ENCODE peak calls at places on chromosomes 3 and 15, in four cellular contexts. U is astrocyte of the spinal cord, B is BJ, Y is AG09309. I is an unnamed sample.

GRCh38 chr3:54188176-54188791 is 65.9 kb downstream of the CACNA2D3 start:
- DNase-seq in U (peak; percentile 34), B (no peak), Y (no peak), I (peak; percentile 34)

GRCh38 chr3:124607163-124607562 is 123.1 kb upstream of the UMPS start:
- DNase-seq in U (peak; percentile 86), B (no peak), Y (no peak), I (no peak)

GRCh38 chr15:92306662-92307061 is 87.0 kb upstream of the ST8SIA2 start:
- DNase-seq in Y (no peak), U (no peak), B (no peak), I (no peak)

GRCh38 chr3:123755085-123755484 is 129.0 kb downstream of the MYLK start:
- DNase-seq in B (no peak), Y (no peak), U (no peak), I (peak; percentile 90)

GRCh38 chr15:74010929-74011540 is 16.5 kb downstream of the PML start:
- DNase-seq in Y (no peak), B (no peak), U (no peak), I (no peak)

GRCh38 chr3:174102274-174102673 is 704.7 kb downstream of the NLGN1 start:
- DNase-seq in U (no peak), Y (no peak), B (no peak), I (no peak)

GRCh38 chr3:33962383-33962782 is 164.0 kb downstream of the PDCD6IP start:
- DNase-seq in Y (no peak), U (no peak), B (no peak), I (no peak)

GRCh38 chr3:154971771-154972326 is 108.3 kb upstream of the MME start:
- DNase-seq in B (peak; percentile 89), U (peak; percentile 59), Y (peak; percentile 91), I (peak; percentile 16)

GRCh38 chr3:146544013-146544928 is at the start of gene PLSCR1:
- DNase-seq in Y (peak; percentile 70), U (peak; percentile 98), B (peak; percentile 77), I (peak; percentile 87)

GRCh38 chr3:146543461-146544012 is 870 bp downstream of the PLSCR1 start:
- DNase-seq in B (no peak), U (peak; percentile 36), Y (no peak), I (no peak)

GRCh38 chr3:146540978-146541377 is 3.4 kb downstream of the PLSCR1 start:
- DNase-seq in Y (no peak), U (no peak), B (no peak), I (no peak)

GRCh38 chr3:146542179-146542578 is 2.2 kb downstream of the PLSCR1 start:
- DNase-seq in B (no peak), U (no peak), Y (no peak), I (no peak)

DNA sequence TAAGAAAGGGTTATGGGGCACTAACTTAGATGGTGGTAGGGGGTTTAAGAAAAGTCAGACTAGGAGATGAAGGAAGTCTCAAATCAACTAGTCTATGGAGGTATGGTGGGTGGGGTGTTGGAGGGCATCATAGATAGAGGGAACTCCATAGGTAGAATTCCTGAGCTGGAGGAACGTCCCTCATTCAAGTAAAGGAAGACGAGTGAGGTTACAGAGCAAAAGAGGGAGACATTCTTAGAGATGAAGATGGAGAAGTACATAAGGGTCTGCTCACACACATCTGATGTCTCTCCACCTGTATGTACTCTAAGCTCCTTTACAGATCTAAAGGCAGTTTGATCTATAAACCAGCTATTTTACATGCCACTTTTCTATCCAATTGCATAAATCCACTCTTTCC is 1.4 kb downstream of the PLSCR1 start:
- DNase-seq in Y (no peak), U (no peak), B (no peak), I (no peak)
- H3K4me3 ChIP-seq in Y (no peak overlapping the region), U (peak overlapping the region; percentile 79), B (peak overlapping the region; percentile 79), I (peak overlapping the region; percentile 71)

DNA sequence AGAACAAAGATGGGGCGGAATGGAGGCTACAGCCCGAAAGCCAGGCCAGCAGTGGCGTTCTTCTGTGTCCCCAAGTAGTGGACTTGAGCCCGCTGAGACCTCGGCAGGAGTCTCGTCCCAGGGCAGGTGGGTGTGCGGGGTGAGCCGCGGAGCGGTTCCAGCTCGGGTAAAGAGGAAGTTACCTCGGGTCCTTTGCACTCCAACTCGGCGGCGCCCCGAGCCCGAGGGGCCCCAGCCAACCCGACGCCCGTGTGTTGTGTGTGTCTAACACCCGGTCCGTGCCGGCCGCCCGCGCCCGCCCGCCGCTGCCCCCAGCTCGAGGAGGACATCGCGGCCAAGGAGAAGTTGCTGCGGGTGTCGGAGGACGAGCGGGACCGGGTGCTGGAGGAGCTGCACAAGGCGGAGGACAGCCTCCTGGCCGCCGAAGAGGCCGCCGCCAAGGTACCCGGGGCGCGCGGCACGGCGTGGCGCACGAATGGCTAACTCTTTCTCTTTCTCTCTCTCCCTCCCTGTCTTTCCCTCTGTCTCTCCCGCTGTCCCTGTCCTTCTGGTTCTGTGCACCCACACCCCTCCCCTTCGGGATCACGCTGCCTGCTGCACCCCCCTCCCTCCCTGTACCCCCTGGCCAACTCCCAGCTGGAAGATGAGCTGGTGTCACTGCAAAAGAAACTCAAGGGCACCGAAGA is 987 bp downstream of the TPM1 start:
- DNase-seq in U (peak; percentile 21), Y (no peak), B (no peak), I (no peak)
- H3K4me3 ChIP-seq in U (peak overlapping the region; percentile 79), Y (peak overlapping the region; percentile 93), B (peak overlapping the region; percentile 90), I (peak overlapping the region; percentile 87)

GRCh38 chr15:70504305-70504951 is 258.9 kb downstream of the UACA start:
- DNase-seq in Y (no peak), B (no peak), U (peak; percentile 46), I (no peak)
- H3K4me3 ChIP-seq in Y (no peak overlapping the region), B (no peak overlapping the region), U (no peak overlapping the region), I (no peak overlapping the region)

GRCh38 chr15:44738340-44738984 is 2.1 kb downstream of the TRIM69 start:
- DNase-seq in B (peak; percentile 12), U (peak; percentile 67), Y (no peak), I (no peak)

GRCh38 chr15:44734839-44735481 is 1.4 kb upstream of the TRIM69 start:
- DNase-seq in Y (no peak), U (no peak), B (no peak), I (no peak)

GRCh38 chr15:44736261-44736765 is at the start of gene TRIM69:
- DNase-seq in U (no peak), Y (no peak), B (no peak), I (no peak)

GRCh38 chr15:44735482-44736260 is 657 bp upstream of the TRIM69 start:
- DNase-seq in Y (no peak), B (no peak), U (no peak), I (no peak)
- H3K4me3 ChIP-seq in Y (no peak overlapping the region), B (no peak overlapping the region), U (no peak overlapping the region), I (no peak overlapping the region)

DNA sequence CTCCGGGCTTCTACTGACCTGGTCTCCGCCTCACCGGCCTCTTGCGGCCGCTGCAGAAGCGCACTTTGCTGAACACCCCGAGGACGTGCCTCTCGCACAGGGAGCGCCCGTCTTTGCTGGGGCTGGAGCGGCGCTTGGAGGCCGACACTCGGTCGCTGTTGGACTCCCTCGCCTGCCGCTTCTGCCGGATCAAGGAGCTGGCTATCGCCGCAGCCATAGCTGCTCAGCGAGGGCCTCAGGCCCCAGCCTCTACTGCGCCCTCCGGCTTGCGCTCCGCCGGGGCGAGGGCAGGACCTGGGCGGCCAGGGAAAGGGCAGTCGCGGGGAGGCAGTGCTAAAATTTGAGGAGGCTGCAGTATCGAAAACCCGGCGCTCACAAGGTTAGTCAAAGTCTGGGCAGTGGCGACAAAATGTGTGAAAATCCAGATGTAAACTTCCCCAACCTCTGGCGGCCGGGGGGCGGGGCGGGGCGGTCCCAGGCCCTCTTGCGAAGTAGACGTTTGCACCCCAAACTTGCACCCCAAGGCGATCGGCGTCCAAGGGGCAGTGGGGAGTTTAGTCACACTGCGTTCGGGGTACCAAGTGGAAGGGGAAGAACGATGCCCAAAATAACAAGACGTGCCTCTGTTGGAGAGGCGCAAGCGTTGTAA is 319.2 kb downstream of the FGF12 start:
- DNase-seq in B (no peak), U (peak; percentile 42), Y (no peak), I (no peak)
- H3K4me3 ChIP-seq in B (no peak overlapping the region), U (peak overlapping the region; percentile 42), Y (no peak overlapping the region), I (peak overlapping the region; percentile 58)

DNA sequence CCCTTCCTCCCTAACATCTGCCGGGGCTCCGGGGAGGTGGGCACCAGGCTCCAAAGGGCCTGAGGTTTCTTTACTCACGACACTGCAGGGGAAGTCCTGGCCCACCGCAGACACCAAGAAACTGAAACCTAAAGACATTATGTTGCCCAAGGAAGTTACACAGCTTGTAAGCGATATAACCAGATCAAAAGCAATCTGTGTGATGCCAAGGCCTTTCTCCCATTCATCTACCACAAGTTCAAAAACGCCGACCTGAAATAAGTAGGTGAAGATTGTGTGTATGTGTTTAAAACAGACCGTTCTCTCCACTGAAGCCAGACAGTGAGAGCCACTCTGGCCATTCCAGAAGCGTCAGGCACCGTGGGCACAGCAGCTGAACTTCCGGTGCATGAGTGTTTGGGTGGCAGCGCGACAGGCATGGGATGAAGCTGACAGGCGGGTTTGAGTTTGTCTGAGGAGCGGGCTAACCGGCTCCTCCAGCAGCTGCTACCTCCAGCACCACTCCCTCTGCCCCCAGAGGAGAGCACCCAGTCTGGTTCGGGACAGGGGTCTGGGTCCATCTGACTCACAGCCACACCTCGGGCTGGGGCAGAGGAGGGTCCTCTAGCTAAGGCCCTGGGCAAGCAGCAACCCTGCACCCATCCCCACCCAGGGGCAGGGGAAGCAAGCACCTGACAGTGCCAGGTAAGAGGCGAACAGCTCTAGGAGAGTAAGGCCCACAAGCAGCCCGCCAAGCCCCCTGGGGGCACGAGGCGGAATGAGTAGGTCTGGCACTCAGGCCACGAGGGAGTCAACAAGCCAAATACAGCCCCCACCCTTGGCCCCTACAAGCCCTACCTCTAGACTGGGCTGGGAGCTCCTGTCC is 1.3 kb downstream of the TNK2 start:
- DNase-seq in U (no peak), Y (no peak), B (no peak), I (no peak)
- H3K4me3 ChIP-seq in U (peak overlapping the region; percentile 50), Y (no peak overlapping the region), B (no peak overlapping the region), I (no peak overlapping the region)

DNA sequence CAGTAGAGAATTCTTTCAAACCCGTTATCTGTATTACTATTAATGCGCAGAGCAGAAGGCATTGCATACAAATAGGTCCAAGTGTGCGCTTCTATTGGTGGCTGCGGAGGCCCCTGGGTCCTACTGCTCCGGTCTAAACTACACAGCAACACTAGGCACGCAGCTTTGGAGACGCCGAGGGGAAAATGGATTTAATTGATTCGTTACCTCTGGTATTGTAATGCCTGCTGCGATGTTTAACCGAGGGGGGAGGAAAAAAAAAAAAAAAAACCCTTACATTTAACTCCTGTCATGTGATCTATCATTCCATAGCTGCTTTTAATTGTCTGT is at the start of gene ROBO1:
- DNase-seq in U (peak; percentile 50), B (no peak), Y (no peak), I (no peak)
- H3K4me3 ChIP-seq in U (peak within 1 kb of the TSS; percentile 57), B (no peak within 1 kb of the TSS), Y (no peak within 1 kb of the TSS), I (peak within 1 kb of the TSS; percentile 39)

GRCh38 chr3:373193-373784 is 176.7 kb downstream of the CHL1 start:
- DNase-seq in U (no peak), B (no peak), Y (no peak), I (no peak)

GRCh38 chr3:380801-381200 is 184.2 kb downstream of the CHL1 start:
- DNase-seq in Y (no peak), B (no peak), U (no peak), I (no peak)

GRCh38 chr3:374459-374858 is 177.9 kb downstream of the CHL1 start:
- DNase-seq in Y (no peak), B (no peak), U (no peak), I (no peak)

GRCh38 chr3:377158-377561 is 180.6 kb downstream of the CHL1 start:
- DNase-seq in Y (peak; percentile 8), U (peak; percentile 44), B (no peak), I (no peak)
- H3K4me3 ChIP-seq in Y (no peak overlapping the region), U (no peak overlapping the region), B (no peak overlapping the region), I (no peak overlapping the region)

GRCh38 chr3:158097141-158097540 is 9.1 kb downstream of the SHOX2 start:
- DNase-seq in Y (no peak), U (peak; percentile 19), B (no peak), I (no peak)
- H3K4me3 ChIP-seq in Y (no peak overlapping the region), U (no peak overlapping the region), B (no peak overlapping the region), I (no peak overlapping the region)